ENCODE peak calls at places on chromosomes 4 and X, in six cellular contexts. C is MM.1S, Q is lower lobe of right lung, W is colonic mucosa, K is tibial artery, D is A549. V is an unnamed sample.
A peak's percentile ranks its signal among the peaks of the same experiment; 100 is the strongest.

GRCh38 chr4:177596035-177596434 is 153.8 kb upstream of the AGA start:
- DNase-seq in Q (no peak), D (peak; percentile 48), W (no peak), C (no peak), K (no peak), V (no peak)

GRCh38 chr4:84666444-84666843 is 83.5 kb downstream of the CDS1 start:
- DNase-seq in Q (no peak), K (no peak), C (no peak), D (no peak), W (no peak), V (no peak)

GRCh38 chr4:860561-860960 is 34.6 kb upstream of the CPLX1 start:
- DNase-seq in D (no peak), W (no peak), K (no peak), Q (peak; percentile 28), C (no peak), V (peak; percentile 22)

GRCh38 chrX:68508799-68509198 is 9.9 kb downstream of the YIPF6 start:
- DNase-seq in D (peak; percentile 52), W (no peak), K (no peak), C (no peak), Q (no peak), V (no peak)

GRCh38 chr4:95087657-95088455 is 330.1 kb downstream of the BMPR1B start:
- DNase-seq in W (no peak), Q (no peak), K (no peak), C (no peak), D (peak; percentile 55), V (no peak)

GRCh38 chrX:2626750-2627149 is 64.3 kb upstream of the CD99 start:
- DNase-seq in W (no peak), Q (no peak), K (no peak), C (no peak), D (no peak), V (no peak)

GRCh38 chr4:54588404-54588803 is 69.4 kb upstream of the KIT start:
- DNase-seq in D (no peak), Q (no peak), K (no peak), W (no peak), C (no peak), V (no peak)

GRCh38 chr4:8553958-8554357 is 26.2 kb upstream of the GPR78 start:
- DNase-seq in K (no peak), C (no peak), D (no peak), W (no peak), Q (no peak), V (no peak)

GRCh38 chr4:68175562-68176155 is 46.0 kb upstream of the TMPRSS11F start:
- DNase-seq in W (peak; percentile 34), Q (no peak), D (peak; percentile 42), C (peak; percentile 74), K (no peak), V (peak; percentile 58)

GRCh38 chr4:74152841-74153240 is 5.1 kb upstream of the MTHFD2L start:
- DNase-seq in K (no peak), Q (no peak), W (no peak), D (no peak), C (no peak), V (no peak)

GRCh38 chr4:119116021-119116420 is 19.6 kb upstream of the MYOZ2 start:
- DNase-seq in W (no peak), C (no peak), K (no peak), D (no peak), Q (no peak), V (no peak)

GRCh38 chr4:53376900-53377299 is 541 bp upstream of the FIP1L1 start:
- DNase-seq in C (no peak), D (no peak), W (no peak), K (no peak), Q (no peak), V (no peak)

GRCh38 chrX:10579753-10580060 is 40.7 kb downstream of the MID1 start:
- DNase-seq in Q (no peak), D (no peak), K (no peak), W (no peak), C (no peak), V (no peak)

GRCh38 chrX:68132749-68133148 is 300.5 kb downstream of the OPHN1 start:
- DNase-seq in D (no peak), Q (no peak), K (no peak), W (no peak), C (no peak), V (no peak)

GRCh38 chr4:4415806-4416805 is 29.2 kb downstream of the NSG1 start:
- DNase-seq in C (no peak), K (no peak), W (no peak), D (no peak), Q (peak; percentile 20), V (no peak)

GRCh38 chr4:105556175-105556574 is 3.8 kb downstream of the ARHGEF38 start:
- DNase-seq in Q (no peak), C (no peak), W (no peak), D (no peak), K (no peak), V (no peak)

GRCh38 chrX:1162119-1162916 is 50.1 kb downstream of the CRLF2 start:
- DNase-seq in W (no peak), K (no peak), C (no peak), Q (no peak), D (no peak), V (no peak)

GRCh38 chrX:22748093-22748999 is 251.4 kb upstream of the DDX53 start:
- DNase-seq in C (peak; percentile 37), K (peak; percentile 18), W (peak; percentile 36), Q (no peak), D (peak; percentile 38), V (peak; percentile 37)

GRCh38 chrX:154738013-154738738 is 12.7 kb downstream of the GAB3 start:
- DNase-seq in Q (no peak), D (no peak), C (no peak), K (peak; percentile 45), W (no peak), V (no peak)

DNA sequence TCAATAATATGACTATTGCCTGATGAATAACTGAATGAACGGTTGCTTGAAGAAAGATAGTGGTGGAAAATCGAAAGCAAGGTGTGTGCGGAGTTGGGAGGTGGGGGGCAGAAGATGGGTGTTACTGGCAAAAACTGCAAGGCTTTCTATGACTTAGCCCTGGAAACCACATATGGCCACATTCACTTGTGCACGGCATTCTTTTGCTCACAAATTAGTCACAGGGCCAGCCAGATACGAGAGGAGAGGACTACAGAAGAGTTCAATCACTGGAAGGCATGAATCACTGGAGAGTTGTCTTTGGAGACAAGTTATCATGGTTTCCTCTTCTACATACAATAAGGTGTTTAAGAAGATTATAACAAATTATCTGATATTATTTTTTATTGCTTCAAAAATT is 626.5 kb upstream of the CPEB2 start:
- DNase-seq in C (no peak), D (no peak), Q (no peak), K (no peak), W (no peak), V (no peak)
- H3K9me3 ChIP-seq in C (no peaks in the 10 kb centered on the region), D (peaks cover 14% of the 10 kb centered on the region), Q (no peaks in the 10 kb centered on the region), K (no peaks in the 10 kb centered on the region), W (no peaks in the 10 kb centered on the region), V (no peaks in the 10 kb centered on the region)

GRCh38 chr4:48997962-48998361 is 11.9 kb downstream of the CWH43 start:
- DNase-seq in K (no peak), Q (no peak), D (no peak), W (no peak), C (no peak), V (no peak)

GRCh38 chr4:48998440-48998839 is 12.4 kb downstream of the CWH43 start:
- DNase-seq in Q (no peak), W (no peak), C (no peak), K (no peak), D (no peak), V (no peak)

GRCh38 chr4:49000806-49001205 is 14.7 kb downstream of the CWH43 start:
- DNase-seq in W (no peak), K (no peak), Q (no peak), D (no peak), C (no peak), V (no peak)

GRCh38 chr4:49002931-49003330 is 16.9 kb downstream of the CWH43 start:
- DNase-seq in C (no peak), Q (no peak), D (no peak), W (no peak), K (no peak), V (no peak)
- H3K9me3 ChIP-seq in C (no peaks in the 10 kb centered on the region), Q (no peaks in the 10 kb centered on the region), D (no peaks in the 10 kb centered on the region), W (no peaks in the 10 kb centered on the region), K (no peaks in the 10 kb centered on the region), V (no peaks in the 10 kb centered on the region)

DNA sequence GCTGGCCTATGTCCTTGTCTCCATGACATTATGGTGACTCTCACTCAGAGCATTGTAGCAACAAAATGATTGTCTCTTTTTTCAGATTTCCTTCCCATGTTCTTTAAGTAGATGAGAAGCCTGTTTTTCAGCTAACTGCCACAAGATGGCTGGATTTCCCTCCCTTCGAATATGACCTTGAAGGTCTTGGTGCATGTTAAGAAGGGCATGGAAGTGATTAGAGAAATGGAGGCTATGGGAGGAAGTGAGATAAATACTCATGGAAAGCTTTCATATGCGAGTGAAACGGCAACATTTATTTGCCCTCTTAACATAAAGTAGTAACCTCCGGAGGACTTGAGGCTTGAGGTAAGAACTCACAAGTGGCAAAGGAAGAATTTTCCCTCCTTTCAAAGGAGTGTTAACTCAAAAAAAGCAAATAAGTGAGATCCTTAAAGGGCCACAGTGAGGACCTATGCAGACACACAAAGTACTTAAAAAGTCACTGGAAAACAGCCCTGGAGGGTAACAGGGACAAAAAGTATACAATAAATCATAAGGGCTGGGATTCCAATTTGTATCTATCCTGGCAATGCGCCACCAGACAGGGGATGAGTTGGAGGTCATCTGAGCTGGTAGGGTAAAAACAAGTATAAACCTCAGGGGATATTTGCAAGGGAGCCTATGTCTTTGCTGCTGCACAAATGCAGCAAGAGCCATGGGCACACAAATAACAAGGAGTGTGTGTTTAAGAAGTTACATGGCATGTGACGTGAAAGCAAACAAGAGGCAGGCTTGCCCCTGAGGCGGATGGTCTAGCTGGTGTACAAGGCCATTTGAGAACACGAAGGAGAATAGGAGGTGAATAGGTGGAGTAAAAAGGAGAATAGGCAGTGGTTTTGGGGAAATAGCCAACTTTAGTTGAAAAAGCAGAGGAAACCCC is 96.2 kb downstream of the CPE start:
- DNase-seq in K (no peak), Q (no peak), D (no peak), C (no peak), W (no peak), V (no peak)
- H3K9me3 ChIP-seq in K (no peaks in the 10 kb centered on the region), Q (peaks cover 14% of the 10 kb centered on the region), D (peaks cover 10% of the 10 kb centered on the region), C (no peaks in the 10 kb centered on the region), W (no peaks in the 10 kb centered on the region), V (peaks cover 32% of the 10 kb centered on the region)

GRCh38 chr4:109576462-109576861 is 16.4 kb downstream of the MCUB start:
- DNase-seq in C (no peak), W (no peak), K (no peak), Q (no peak), D (no peak), V (no peak)

GRCh38 chr4:109574931-109575804 is 15.1 kb downstream of the MCUB start:
- DNase-seq in C (no peak), K (no peak), Q (no peak), W (no peak), D (no peak), V (no peak)

GRCh38 chr4:109572154-109572553 is 12.1 kb downstream of the MCUB start:
- DNase-seq in W (no peak), D (no peak), C (no peak), Q (no peak), K (no peak), V (no peak)

GRCh38 chr4:109571494-109571893 is 11.4 kb downstream of the MCUB start:
- DNase-seq in D (no peak), Q (no peak), W (no peak), C (no peak), K (no peak), V (no peak)

DNA sequence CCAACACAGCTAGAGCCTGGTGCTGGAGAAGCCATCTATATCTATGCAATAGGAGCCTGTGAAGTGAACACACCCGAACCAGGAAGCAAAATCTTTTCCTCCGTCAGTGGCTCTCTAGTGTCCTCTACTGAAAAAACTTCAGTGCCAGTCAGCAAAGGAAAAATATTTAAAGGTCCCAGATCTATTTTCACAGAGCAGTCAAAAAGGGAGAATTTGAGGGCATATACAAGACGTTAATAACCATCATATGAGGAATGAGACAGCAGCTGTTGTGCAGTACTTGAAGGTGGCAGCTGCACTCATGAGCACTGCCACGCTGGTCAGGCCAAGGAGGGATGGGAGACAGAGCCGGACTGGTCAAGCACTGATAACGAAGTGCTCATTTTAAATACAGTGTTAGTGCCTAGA is 14.4 kb downstream of the MCUB start:
- DNase-seq in K (no peak), C (no peak), W (peak; percentile 28), Q (no peak), D (peak; percentile 53), V (no peak)
- H3K9me3 ChIP-seq in K (peaks cover 4% of the 10 kb centered on the region), C (no peaks in the 10 kb centered on the region), W (no peaks in the 10 kb centered on the region), Q (no peaks in the 10 kb centered on the region), D (no peaks in the 10 kb centered on the region), V (no peaks in the 10 kb centered on the region)